ENCODE peak calls at places on chromosomes 16 and 17, in eight cellular contexts. One of them, this sample, is unnamed.

GRCh38 chr17:21249911-21250703 is 3.1 kb downstream of the NATD1 start:
- DNase-seq in naive thymus-derived CD4-positive, alpha-beta T cell: no peak
- DNase-seq in cardiac fibroblast: no peak
- DNase-seq in Caco-2: no peak
- DNase-seq in HCT116: no peak
- DNase-seq in heart left ventricle: no peak
- DNase-seq in PC-3: no peak
- DNase-seq in pancreas: no peak
- DNase-seq in this sample: no peak

GRCh38 chr17:10268005-10268404 is 69.6 kb upstream of the GAS7 start:
- DNase-seq in cardiac fibroblast: no peak
- DNase-seq in naive thymus-derived CD4-positive, alpha-beta T cell: no peak
- DNase-seq in PC-3: no peak
- DNase-seq in heart left ventricle: no peak
- DNase-seq in pancreas: no peak
- DNase-seq in Caco-2: no peak
- DNase-seq in HCT116: no peak
- DNase-seq in this sample: no peak

GRCh38 chr17:34990921-34991365 is 10.6 kb downstream of the LIG3 start:
- DNase-seq in PC-3: no peak
- DNase-seq in Caco-2: no peak
- DNase-seq in pancreas: no peak
- DNase-seq in naive thymus-derived CD4-positive, alpha-beta T cell: no peak
- DNase-seq in cardiac fibroblast: no peak
- DNase-seq in heart left ventricle: no peak
- DNase-seq in HCT116: no peak
- DNase-seq in this sample: no peak

GRCh38 chr16:56192971-56193936 is 2.0 kb downstream of the GNAO1 start:
- DNase-seq in cardiac fibroblast: no peak
- DNase-seq in PC-3: no peak
- DNase-seq in naive thymus-derived CD4-positive, alpha-beta T cell: no peak
- DNase-seq in heart left ventricle: no peak
- DNase-seq in Caco-2: no peak
- DNase-seq in pancreas: no peak
- DNase-seq in HCT116: no peak
- DNase-seq in this sample: no peak

GRCh38 chr16:69595127-69596036 is 29.6 kb downstream of the NFAT5 start:
- DNase-seq in PC-3: peak; percentile 40
- DNase-seq in cardiac fibroblast: peak; percentile 82
- DNase-seq in HCT116: no peak
- DNase-seq in Caco-2: no peak
- DNase-seq in pancreas: no peak
- DNase-seq in heart left ventricle: no peak
- DNase-seq in naive thymus-derived CD4-positive, alpha-beta T cell: no peak
- DNase-seq in this sample: no peak

GRCh38 chr16:54511181-54511731 is 224.7 kb upstream of the IRX3 start:
- DNase-seq in heart left ventricle: no peak
- DNase-seq in pancreas: no peak
- DNase-seq in naive thymus-derived CD4-positive, alpha-beta T cell: no peak
- DNase-seq in cardiac fibroblast: peak; percentile 88
- DNase-seq in HCT116: no peak
- DNase-seq in Caco-2: no peak
- DNase-seq in PC-3: no peak
- DNase-seq in this sample: no peak

GRCh38 chr16:24969071-24969470 is 46.1 kb downstream of the ARHGAP17 start:
- DNase-seq in Caco-2: no peak
- DNase-seq in heart left ventricle: no peak
- DNase-seq in HCT116: no peak
- DNase-seq in pancreas: no peak
- DNase-seq in cardiac fibroblast: no peak
- DNase-seq in PC-3: no peak
- DNase-seq in naive thymus-derived CD4-positive, alpha-beta T cell: no peak
- DNase-seq in this sample: no peak

GRCh38 chr17:6753006-6753445 is 2.8 kb upstream of the XAF1 start:
- DNase-seq in pancreas: no peak
- DNase-seq in naive thymus-derived CD4-positive, alpha-beta T cell: peak; percentile 15
- DNase-seq in Caco-2: no peak
- DNase-seq in cardiac fibroblast: peak; percentile 96
- DNase-seq in HCT116: no peak
- DNase-seq in heart left ventricle: peak; percentile 79
- DNase-seq in PC-3: peak; percentile 44
- DNase-seq in this sample: no peak

GRCh38 chr17:53033297-53033696 is 789.4 kb upstream of the KIF2B start:
- DNase-seq in pancreas: no peak
- DNase-seq in heart left ventricle: no peak
- DNase-seq in Caco-2: no peak
- DNase-seq in cardiac fibroblast: no peak
- DNase-seq in naive thymus-derived CD4-positive, alpha-beta T cell: no peak
- DNase-seq in HCT116: no peak
- DNase-seq in PC-3: no peak
- DNase-seq in this sample: no peak

GRCh38 chr16:68475071-68475470 is 26.8 kb upstream of the SMPD3 start:
- DNase-seq in HCT116: no peak
- DNase-seq in naive thymus-derived CD4-positive, alpha-beta T cell: no peak
- DNase-seq in cardiac fibroblast: no peak
- DNase-seq in PC-3: peak; percentile 67
- DNase-seq in pancreas: no peak
- DNase-seq in Caco-2: peak; percentile 30
- DNase-seq in heart left ventricle: no peak
- DNase-seq in this sample: no peak

GRCh38 chr16:11985250-11985649 is 8.7 kb downstream of the SNX29 start:
- DNase-seq in HCT116: no peak
- DNase-seq in naive thymus-derived CD4-positive, alpha-beta T cell: no peak
- DNase-seq in PC-3: no peak
- DNase-seq in pancreas: no peak
- DNase-seq in heart left ventricle: no peak
- DNase-seq in cardiac fibroblast: no peak
- DNase-seq in Caco-2: no peak
- DNase-seq in this sample: no peak

GRCh38 chr17:6066183-6066948 is 3.8 kb upstream of the WSCD1 start:
- DNase-seq in PC-3: peak; percentile 70
- DNase-seq in naive thymus-derived CD4-positive, alpha-beta T cell: no peak
- DNase-seq in heart left ventricle: no peak
- DNase-seq in pancreas: no peak
- DNase-seq in cardiac fibroblast: no peak
- DNase-seq in Caco-2: no peak
- DNase-seq in HCT116: no peak
- DNase-seq in this sample: no peak

GRCh38 chr17:75096082-75096625 is 8.4 kb downstream of the SLC16A5 start:
- DNase-seq in PC-3: peak; percentile 99
- DNase-seq in Caco-2: peak; percentile 80
- DNase-seq in cardiac fibroblast: peak; percentile 84
- DNase-seq in naive thymus-derived CD4-positive, alpha-beta T cell: no peak
- DNase-seq in HCT116: peak; percentile 95
- DNase-seq in pancreas: peak; percentile 70
- DNase-seq in heart left ventricle: peak; percentile 83
- DNase-seq in this sample: no peak

GRCh38 chr16:3026609-3027487 is 3.0 kb downstream of the THOC6 start:
- DNase-seq in cardiac fibroblast: no peak
- DNase-seq in HCT116: no peak
- DNase-seq in pancreas: no peak
- DNase-seq in naive thymus-derived CD4-positive, alpha-beta T cell: no peak
- DNase-seq in Caco-2: no peak
- DNase-seq in PC-3: no peak
- DNase-seq in heart left ventricle: peak; percentile 23
- DNase-seq in this sample: no peak

GRCh38 chr16:22326369-22326652 is 29.1 kb downstream of the POLR3E start:
- DNase-seq in Caco-2: no peak
- DNase-seq in HCT116: no peak
- DNase-seq in PC-3: no peak
- DNase-seq in pancreas: no peak
- DNase-seq in heart left ventricle: no peak
- DNase-seq in cardiac fibroblast: no peak
- DNase-seq in naive thymus-derived CD4-positive, alpha-beta T cell: no peak
- DNase-seq in this sample: no peak

GRCh38 chr16:4868573-4868972 is 21.3 kb downstream of the UBN1 start:
- DNase-seq in HCT116: no peak
- DNase-seq in Caco-2: no peak
- DNase-seq in heart left ventricle: no peak
- DNase-seq in PC-3: no peak
- DNase-seq in naive thymus-derived CD4-positive, alpha-beta T cell: no peak
- DNase-seq in cardiac fibroblast: no peak
- DNase-seq in pancreas: no peak
- DNase-seq in this sample: no peak

GRCh38 chr16:57104706-57105105 is 12.3 kb downstream of the CPNE2 start:
- DNase-seq in Caco-2: no peak
- DNase-seq in naive thymus-derived CD4-positive, alpha-beta T cell: no peak
- DNase-seq in heart left ventricle: no peak
- DNase-seq in pancreas: no peak
- DNase-seq in cardiac fibroblast: no peak
- DNase-seq in HCT116: no peak
- DNase-seq in PC-3: no peak
- DNase-seq in this sample: no peak

GRCh38 chr16:1770328-1771071 is 843 bp downstream of the NME3 start:
- DNase-seq in pancreas: peak; percentile 89
- DNase-seq in PC-3: peak; percentile 60
- DNase-seq in naive thymus-derived CD4-positive, alpha-beta T cell: peak; percentile 28
- DNase-seq in HCT116: peak; percentile 62
- DNase-seq in heart left ventricle: peak; percentile 78
- DNase-seq in cardiac fibroblast: peak; percentile 72
- DNase-seq in Caco-2: no peak
- DNase-seq in this sample: peak; percentile 54

GRCh38 chr17:27544350-27545131 is 86.4 kb upstream of the LGALS9 start:
- DNase-seq in heart left ventricle: no peak
- DNase-seq in naive thymus-derived CD4-positive, alpha-beta T cell: no peak
- DNase-seq in HCT116: no peak
- DNase-seq in pancreas: no peak
- DNase-seq in Caco-2: no peak
- DNase-seq in PC-3: no peak
- DNase-seq in cardiac fibroblast: peak; percentile 15
- DNase-seq in this sample: no peak

GRCh38 chr17:17819111-17819510 is 17.7 kb downstream of the SREBF1 start:
- DNase-seq in Caco-2: no peak
- DNase-seq in pancreas: no peak
- DNase-seq in PC-3: no peak
- DNase-seq in naive thymus-derived CD4-positive, alpha-beta T cell: no peak
- DNase-seq in HCT116: no peak
- DNase-seq in cardiac fibroblast: no peak
- DNase-seq in heart left ventricle: no peak
- DNase-seq in this sample: no peak
- H3K4me3 ChIP-seq in Caco-2: no peak overlapping the region
- H3K4me3 ChIP-seq in pancreas: no peak overlapping the region
- H3K4me3 ChIP-seq in PC-3: no peak overlapping the region
- H3K4me3 ChIP-seq in naive thymus-derived CD4-positive, alpha-beta T cell: no peak overlapping the region
- H3K4me3 ChIP-seq in HCT116: no peak overlapping the region
- H3K4me3 ChIP-seq in cardiac fibroblast: no peak overlapping the region
- H3K4me3 ChIP-seq in heart left ventricle: no peak overlapping the region
- H3K4me3 ChIP-seq in this sample: no peak overlapping the region

DNA sequence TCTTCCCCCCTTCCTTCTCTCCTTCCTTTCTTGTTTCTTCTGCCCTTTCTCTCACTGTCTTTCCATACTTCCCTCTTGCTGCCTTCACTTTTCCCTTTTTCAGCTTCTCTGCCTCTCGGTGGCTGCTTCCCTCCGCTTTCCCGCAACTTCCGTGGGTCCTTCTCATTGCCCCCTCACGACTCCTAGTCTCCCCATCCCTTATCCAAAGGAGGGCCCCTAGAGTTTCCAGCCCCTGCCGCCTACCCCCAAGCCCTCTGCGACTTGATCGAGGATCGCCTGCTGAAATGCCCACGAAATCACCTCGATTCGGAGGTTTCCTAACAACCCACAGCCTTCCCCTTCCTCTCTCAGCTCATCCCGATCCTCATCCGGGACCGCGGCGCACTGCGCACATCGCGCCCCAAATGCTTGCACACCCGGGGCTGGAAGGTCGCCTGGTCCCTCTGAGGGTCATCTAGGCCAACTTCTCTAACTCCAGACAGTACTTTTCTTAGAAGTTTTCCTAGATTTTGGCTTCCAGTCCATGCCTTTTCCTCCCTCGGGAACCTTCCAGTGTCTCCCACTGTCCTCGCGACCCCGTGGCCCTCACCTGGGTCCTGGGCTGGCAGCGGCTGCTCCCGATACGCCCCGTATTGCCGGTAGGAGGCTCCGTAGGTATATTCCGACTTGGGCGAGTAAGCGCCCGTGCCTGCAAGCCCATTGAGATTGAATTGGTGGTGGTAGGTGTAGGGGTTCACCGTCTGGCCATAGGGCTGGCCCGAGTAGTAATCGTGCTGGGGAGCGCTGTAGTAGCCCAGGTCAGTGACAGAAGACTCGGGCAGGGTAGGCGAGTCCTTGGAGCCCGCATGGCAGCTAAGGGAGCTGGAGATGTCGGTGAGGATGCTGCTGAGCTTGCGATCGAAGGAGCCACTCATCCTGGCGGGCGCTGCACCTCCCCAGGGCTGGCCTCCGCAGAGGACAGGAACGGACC is 654 bp downstream of the DLX3 start:
- DNase-seq in cardiac fibroblast: no peak
- DNase-seq in naive thymus-derived CD4-positive, alpha-beta T cell: no peak
- DNase-seq in heart left ventricle: no peak
- DNase-seq in HCT116: no peak
- DNase-seq in pancreas: peak; percentile 54
- DNase-seq in Caco-2: peak; percentile 37
- DNase-seq in PC-3: no peak
- DNase-seq in this sample: no peak
- H3K4me3 ChIP-seq in cardiac fibroblast: peak overlapping the region; percentile 18
- H3K4me3 ChIP-seq in naive thymus-derived CD4-positive, alpha-beta T cell: peak overlapping the region; percentile 55
- H3K4me3 ChIP-seq in heart left ventricle: peak overlapping the region; percentile 48
- H3K4me3 ChIP-seq in HCT116: no peak overlapping the region
- H3K4me3 ChIP-seq in pancreas: peak overlapping the region; percentile 16
- H3K4me3 ChIP-seq in Caco-2: peak overlapping the region; percentile 45
- H3K4me3 ChIP-seq in PC-3: peak overlapping the region; percentile 68
- H3K4me3 ChIP-seq in this sample: peak overlapping the region; percentile 43

DNA sequence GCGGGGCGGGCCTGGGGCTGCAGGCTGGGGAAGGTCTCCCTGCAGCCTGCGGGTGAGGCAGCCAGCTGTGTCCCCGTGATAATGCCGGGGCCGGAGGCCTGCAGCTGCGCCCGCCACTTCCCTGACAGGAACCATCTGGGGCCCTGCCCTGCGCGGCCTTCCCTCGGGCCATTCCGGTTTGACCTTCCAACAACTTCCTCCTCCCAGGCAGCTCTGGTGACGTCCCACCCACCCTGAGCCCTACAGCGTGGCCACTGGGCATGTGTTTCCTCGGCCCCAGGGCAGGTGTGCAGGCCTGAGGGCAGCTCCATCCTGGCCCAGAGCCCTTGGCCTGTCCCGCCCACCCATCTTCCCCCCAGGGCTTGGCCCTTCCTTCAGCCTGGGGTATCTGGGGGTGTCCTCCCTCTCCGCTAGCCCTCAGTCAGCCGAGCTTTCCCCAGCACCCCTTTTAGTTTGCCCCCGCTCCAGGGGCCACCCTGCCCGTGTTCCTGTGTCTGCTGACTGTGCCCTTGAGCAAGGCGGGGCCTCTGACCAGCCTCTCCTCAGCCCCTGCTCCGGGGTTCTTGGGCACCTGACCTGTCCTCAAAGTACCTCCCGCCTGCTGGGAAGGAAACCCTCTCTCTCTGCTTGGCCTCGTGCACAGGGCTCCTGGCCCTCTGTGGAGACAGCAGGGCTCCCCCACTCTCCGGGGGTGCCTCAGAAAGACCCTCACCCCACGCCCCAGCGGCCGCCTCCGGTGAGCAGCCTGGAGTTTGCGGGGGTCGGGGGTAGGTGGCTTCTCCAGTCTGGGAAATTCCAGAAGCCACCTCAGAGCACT is at the start of gene CBFA2T3:
- DNase-seq in pancreas: no peak
- DNase-seq in PC-3: no peak
- DNase-seq in Caco-2: no peak
- DNase-seq in naive thymus-derived CD4-positive, alpha-beta T cell: no peak
- DNase-seq in heart left ventricle: peak; percentile 89
- DNase-seq in HCT116: no peak
- DNase-seq in cardiac fibroblast: no peak
- DNase-seq in this sample: peak; percentile 49
- H3K4me3 ChIP-seq in pancreas: no peak within 1 kb of the TSS
- H3K4me3 ChIP-seq in PC-3: no peak within 1 kb of the TSS
- H3K4me3 ChIP-seq in Caco-2: no peak within 1 kb of the TSS
- H3K4me3 ChIP-seq in naive thymus-derived CD4-positive, alpha-beta T cell: no peak within 1 kb of the TSS
- H3K4me3 ChIP-seq in heart left ventricle: peak within 1 kb of the TSS; percentile 55
- H3K4me3 ChIP-seq in HCT116: no peak within 1 kb of the TSS
- H3K4me3 ChIP-seq in cardiac fibroblast: no peak within 1 kb of the TSS
- H3K4me3 ChIP-seq in this sample: peak within 1 kb of the TSS; percentile 1

GRCh38 chr16:88131256-88131655 is 180.0 kb downstream of the BANP start:
- DNase-seq in PC-3: no peak
- DNase-seq in HCT116: no peak
- DNase-seq in heart left ventricle: no peak
- DNase-seq in Caco-2: no peak
- DNase-seq in cardiac fibroblast: no peak
- DNase-seq in naive thymus-derived CD4-positive, alpha-beta T cell: no peak
- DNase-seq in pancreas: no peak
- DNase-seq in this sample: no peak
- H3K4me3 ChIP-seq in PC-3: no peak overlapping the region
- H3K4me3 ChIP-seq in HCT116: no peak overlapping the region
- H3K4me3 ChIP-seq in heart left ventricle: no peak overlapping the region
- H3K4me3 ChIP-seq in Caco-2: no peak overlapping the region
- H3K4me3 ChIP-seq in cardiac fibroblast: no peak overlapping the region
- H3K4me3 ChIP-seq in naive thymus-derived CD4-positive, alpha-beta T cell: no peak overlapping the region
- H3K4me3 ChIP-seq in pancreas: no peak overlapping the region
- H3K4me3 ChIP-seq in this sample: no peak overlapping the region

This sample was measured in dorsolateral prefrontal cortex.